ENCODE peak calls at places on chromosome 4, in nine cellular contexts. N, P, Y, A, K, O, I, W and S are unnamed samples.

GRCh38 chr4:74365761-74366160 is 816 bp downstream of the EREG start:
- DNase-seq in N (peak; percentile 14), P (peak; percentile 10), Y (no peak), A (peak; percentile 49), K (peak; percentile 60), O (no peak), I (no peak), W (peak; percentile 46), S (peak; percentile 2)

GRCh38 chr4:112520598-112521122 is 4.7 kb upstream of the NEUROG2 start:
- DNase-seq in N (no peak), P (no peak), Y (no peak), A (no peak), K (peak; percentile 38), O (no peak), I (no peak), W (no peak), S (no peak)

GRCh38 chr4:17898553-17898952 is 87.8 kb downstream of the NCAPG start:
- DNase-seq in N (no peak), P (no peak), Y (no peak), A (no peak), K (no peak), O (no peak), I (no peak), W (no peak), S (peak; percentile 70)

GRCh38 chr4:41796545-41797210 is 48.2 kb upstream of the PHOX2B start:
- DNase-seq in N (no peak), P (peak; percentile 2), Y (no peak), A (no peak), K (no peak), O (no peak), I (no peak), W (peak; percentile 25), S (no peak)

GRCh38 chr4:100060765-100061416 is 110.8 kb upstream of the H2AZ1 start:
- DNase-seq in N (no peak), P (no peak), Y (no peak), A (no peak), K (no peak), O (no peak), I (no peak), W (peak; percentile 17), S (peak; percentile 0)

GRCh38 chr4:181301735-181302380 is 941.3 kb upstream of the TENM3 start:
- DNase-seq in N (no peak), P (peak; percentile 47), Y (no peak), A (peak; percentile 8), K (no peak), O (peak; percentile 4), I (peak; percentile 52), W (peak; percentile 75), S (peak; percentile 89)

GRCh38 chr4:24664956-24665355 is 80.6 kb upstream of the DHX15 start:
- DNase-seq in N (no peak), P (no peak), Y (no peak), A (peak; percentile 37), K (peak; percentile 70), O (no peak), I (no peak), W (no peak), S (no peak)

GRCh38 chr4:88599298-88599697 is 7.0 kb downstream of the HERC3 start:
- DNase-seq in N (no peak), P (peak; percentile 58), Y (no peak), A (peak; percentile 15), K (peak; percentile 73), O (no peak), I (peak; percentile 52), W (no peak), S (no peak)

GRCh38 chr4:92172203-92172602 is 131.6 kb upstream of the GRID2 start:
- DNase-seq in N (no peak), P (peak; percentile 21), Y (no peak), A (no peak), K (peak; percentile 1), O (no peak), I (no peak), W (no peak), S (no peak)

GRCh38 chr4:163395758-163396157 is 52.1 kb downstream of the NPY5R start:
- DNase-seq in N (no peak), P (no peak), Y (no peak), A (peak; percentile 22), K (no peak), O (no peak), I (peak; percentile 21), W (no peak), S (no peak)

GRCh38 chr4:61572160-61572559 is 372.0 kb downstream of the ADGRL3 start:
- DNase-seq in N (no peak), P (peak; percentile 83), Y (no peak), A (peak; percentile 0), K (peak; percentile 34), O (no peak), I (peak; percentile 78), W (no peak), S (no peak)

GRCh38 chr4:183908284-183908683 is 3.2 kb downstream of the STOX2 start:
- DNase-seq in N (no peak), P (no peak), Y (no peak), A (no peak), K (no peak), O (no peak), I (no peak), W (no peak), S (no peak)

GRCh38 chr4:142420461-142421095 is 425.5 kb downstream of the INPP4B start:
- DNase-seq in N (no peak), P (no peak), Y (no peak), A (no peak), K (peak; percentile 34), O (no peak), I (no peak), W (no peak), S (no peak)

GRCh38 chr4:136713140-136713539 is 819.2 kb downstream of the PCDH18 start:
- DNase-seq in N (no peak), P (peak; percentile 74), Y (no peak), A (no peak), K (peak; percentile 34), O (no peak), I (peak; percentile 44), W (no peak), S (no peak)

GRCh38 chr4:38615847-38616246 is 48.2 kb upstream of the KLF3 start:
- DNase-seq in N (no peak), P (no peak), Y (no peak), A (peak; percentile 42), K (no peak), O (no peak), I (peak; percentile 65), W (no peak), S (no peak)

GRCh38 chr4:156773648-156774357 is 197.8 kb downstream of the PDGFC start:
- DNase-seq in N (no peak), P (peak; percentile 43), Y (no peak), A (peak; percentile 63), K (peak; percentile 77), O (no peak), I (peak; percentile 61), W (no peak), S (no peak)

GRCh38 chr4:168795346-168795745 is 214.7 kb downstream of the CBR4 start:
- DNase-seq in N (no peak), P (no peak), Y (no peak), A (no peak), K (no peak), O (no peak), I (no peak), W (no peak), S (no peak)

GRCh38 chr4:45036677-45037076 is 310.3 kb upstream of the GNPDA2 start:
- DNase-seq in N (no peak), P (peak; percentile 9), Y (no peak), A (no peak), K (no peak), O (no peak), I (peak; percentile 59), W (no peak), S (peak; percentile 66)

GRCh38 chr4:20662851-20663250 is 37.4 kb upstream of the PACRGL start:
- DNase-seq in N (no peak), P (peak; percentile 26), Y (no peak), A (peak; percentile 32), K (peak; percentile 37), O (no peak), I (peak; percentile 91), W (no peak), S (no peak)

GRCh38 chr4:84401669-84402068 is 97.4 kb downstream of the NKX6-1 start:
- DNase-seq in N (no peak), P (no peak), Y (no peak), A (no peak), K (no peak), O (no peak), I (peak; percentile 17), W (peak; percentile 25), S (no peak)

GRCh38 chr4:14528921-14529320 is 473.4 kb upstream of the CPEB2 start:
- DNase-seq in N (no peak), P (no peak), Y (no peak), A (no peak), K (no peak), O (no peak), I (no peak), W (no peak), S (no peak)